ENCODE peak calls at places on chromosomes 7 and 10, in six cellular contexts. One of them, this sample, is unnamed.

GRCh38 chr7:70975816-70976215 is 156.1 kb upstream of the GALNT17 start:
- DNase-seq in OCI-LY7: no peak
- DNase-seq in foreskin keratinocyte: no peak
- DNase-seq in fibroblast of lung: no peak
- DNase-seq in spleen: no peak
- DNase-seq in lung: no peak
- DNase-seq in this sample: no peak

GRCh38 chr10:4426866-4427265 is 399.1 kb upstream of the AKR1E2 start:
- DNase-seq in foreskin keratinocyte: no peak
- DNase-seq in fibroblast of lung: peak
- DNase-seq in lung: no peak
- DNase-seq in OCI-LY7: no peak
- DNase-seq in spleen: no peak
- DNase-seq in this sample: no peak

GRCh38 chr10:124231188-124232135 is 138.1 kb upstream of the CHST15 start:
- DNase-seq in OCI-LY7: peak
- DNase-seq in spleen: no peak
- DNase-seq in lung: no peak
- DNase-seq in foreskin keratinocyte: no peak
- DNase-seq in fibroblast of lung: no peak
- DNase-seq in this sample: no peak

GRCh38 chr7:34109936-34110626 is 204.7 kb downstream of the BMPER start:
- DNase-seq in lung: no peak
- DNase-seq in spleen: no peak
- DNase-seq in OCI-LY7: no peak
- DNase-seq in foreskin keratinocyte: no peak
- DNase-seq in fibroblast of lung: no peak
- DNase-seq in this sample: no peak

GRCh38 chr7:24826662-24827020 is 69.4 kb upstream of the GSDME start:
- DNase-seq in spleen: no peak
- DNase-seq in fibroblast of lung: no peak
- DNase-seq in lung: no peak
- DNase-seq in OCI-LY7: no peak
- DNase-seq in foreskin keratinocyte: peak
- DNase-seq in this sample: no peak

GRCh38 chr10:86747796-86748581 is 8.4 kb upstream of the BMPR1A start:
- DNase-seq in foreskin keratinocyte: no peak
- DNase-seq in OCI-LY7: peak
- DNase-seq in lung: no peak
- DNase-seq in spleen: no peak
- DNase-seq in fibroblast of lung: peak
- DNase-seq in this sample: no peak

GRCh38 chr10:36303896-36304295 is 661.8 kb upstream of the FZD8 start:
- DNase-seq in lung: no peak
- DNase-seq in fibroblast of lung: no peak
- DNase-seq in OCI-LY7: no peak
- DNase-seq in foreskin keratinocyte: peak
- DNase-seq in spleen: no peak
- DNase-seq in this sample: peak

GRCh38 chr7:73891178-73891885 is 30.4 kb downstream of the TMEM270 start:
- DNase-seq in OCI-LY7: no peak
- DNase-seq in foreskin keratinocyte: no peak
- DNase-seq in spleen: no peak
- DNase-seq in lung: no peak
- DNase-seq in fibroblast of lung: no peak
- DNase-seq in this sample: no peak

GRCh38 chr7:151025924-151026671 is 1.8 kb upstream of the ATG9B start:
- DNase-seq in OCI-LY7: no peak
- DNase-seq in lung: no peak
- DNase-seq in foreskin keratinocyte: peak
- DNase-seq in fibroblast of lung: no peak
- DNase-seq in spleen: no peak
- DNase-seq in this sample: peak

GRCh38 chr10:28248092-28248491 is 54.8 kb downstream of the MPP7 start:
- DNase-seq in spleen: no peak
- DNase-seq in foreskin keratinocyte: peak
- DNase-seq in OCI-LY7: no peak
- DNase-seq in fibroblast of lung: peak
- DNase-seq in lung: no peak
- DNase-seq in this sample: peak

GRCh38 chr7:99398891-99399445 is 9.4 kb downstream of the PDAP1 start:
- DNase-seq in OCI-LY7: no peak
- DNase-seq in foreskin keratinocyte: no peak
- DNase-seq in lung: no peak
- DNase-seq in spleen: no peak
- DNase-seq in fibroblast of lung: no peak
- DNase-seq in this sample: no peak

GRCh38 chr10:25130911-25131310 is 43.9 kb upstream of the GPR158 start:
- DNase-seq in spleen: no peak
- DNase-seq in OCI-LY7: no peak
- DNase-seq in fibroblast of lung: no peak
- DNase-seq in lung: no peak
- DNase-seq in foreskin keratinocyte: peak
- DNase-seq in this sample: peak

GRCh38 chr7:83550100-83550499 is 98.8 kb downstream of the SEMA3E start:
- DNase-seq in spleen: no peak
- DNase-seq in foreskin keratinocyte: peak
- DNase-seq in fibroblast of lung: peak
- DNase-seq in OCI-LY7: no peak
- DNase-seq in lung: no peak
- DNase-seq in this sample: peak

GRCh38 chr7:74025146-74025545 is 2.8 kb upstream of the ELN start:
- DNase-seq in fibroblast of lung: no peak
- DNase-seq in spleen: no peak
- DNase-seq in OCI-LY7: no peak
- DNase-seq in foreskin keratinocyte: no peak
- DNase-seq in lung: no peak
- DNase-seq in this sample: no peak

GRCh38 chr7:1541431-1542162 is 11.1 kb downstream of the MAFK start:
- DNase-seq in lung: no peak
- DNase-seq in foreskin keratinocyte: no peak
- DNase-seq in spleen: no peak
- DNase-seq in OCI-LY7: no peak
- DNase-seq in fibroblast of lung: no peak
- DNase-seq in this sample: no peak

GRCh38 chr7:39921505-39922250 is 28.4 kb upstream of the CDK13 start:
- DNase-seq in OCI-LY7: no peak
- DNase-seq in spleen: no peak
- DNase-seq in fibroblast of lung: no peak
- DNase-seq in foreskin keratinocyte: peak
- DNase-seq in lung: no peak
- DNase-seq in this sample: no peak

GRCh38 chr7:47074702-47075153 is 507.2 kb downstream of the TNS3 start:
- DNase-seq in foreskin keratinocyte: no peak
- DNase-seq in fibroblast of lung: peak
- DNase-seq in spleen: no peak
- DNase-seq in OCI-LY7: no peak
- DNase-seq in lung: no peak
- DNase-seq in this sample: no peak

GRCh38 chr7:76129366-76129765 is 72.3 kb upstream of the SRRM3 start:
- DNase-seq in fibroblast of lung: no peak
- DNase-seq in spleen: no peak
- DNase-seq in foreskin keratinocyte: no peak
- DNase-seq in OCI-LY7: no peak
- DNase-seq in lung: no peak
- DNase-seq in this sample: no peak

GRCh38 chr10:31464552-31464951 is 145.5 kb downstream of the ZEB1 start:
- DNase-seq in lung: no peak
- DNase-seq in foreskin keratinocyte: no peak
- DNase-seq in fibroblast of lung: no peak
- DNase-seq in spleen: no peak
- DNase-seq in OCI-LY7: peak
- DNase-seq in this sample: no peak

GRCh38 chr7:17144313-17144712 is 154.1 kb upstream of the AHR start:
- DNase-seq in lung: no peak
- DNase-seq in foreskin keratinocyte: peak
- DNase-seq in spleen: no peak
- DNase-seq in OCI-LY7: no peak
- DNase-seq in fibroblast of lung: no peak
- DNase-seq in this sample: peak

GRCh38 chr7:25307624-25308023 is 79.3 kb upstream of the NPVF start:
- DNase-seq in OCI-LY7: no peak
- DNase-seq in fibroblast of lung: no peak
- DNase-seq in spleen: no peak
- DNase-seq in lung: no peak
- DNase-seq in foreskin keratinocyte: no peak
- DNase-seq in this sample: no peak

GRCh38 chr7:100545636-100546128 is 6.7 kb downstream of the AGFG2 start:
- DNase-seq in fibroblast of lung: peak
- DNase-seq in foreskin keratinocyte: peak
- DNase-seq in lung: no peak
- DNase-seq in spleen: no peak
- DNase-seq in OCI-LY7: peak
- DNase-seq in this sample: peak

GRCh38 chr10:50809596-50809995 is 69.9 kb downstream of the ASAH2B start:
- DNase-seq in OCI-LY7: no peak
- DNase-seq in lung: no peak
- DNase-seq in foreskin keratinocyte: no peak
- DNase-seq in spleen: no peak
- DNase-seq in fibroblast of lung: no peak
- DNase-seq in this sample: no peak

GRCh38 chr10:131070856-131071255 is 240.7 kb downstream of the TCERG1L start:
- DNase-seq in lung: no peak
- DNase-seq in fibroblast of lung: no peak
- DNase-seq in OCI-LY7: no peak
- DNase-seq in spleen: peak
- DNase-seq in foreskin keratinocyte: no peak
- DNase-seq in this sample: no peak

GRCh38 chr10:131067690-131068089 is 243.8 kb downstream of the TCERG1L start:
- DNase-seq in fibroblast of lung: no peak
- DNase-seq in spleen: peak
- DNase-seq in lung: no peak
- DNase-seq in foreskin keratinocyte: no peak
- DNase-seq in OCI-LY7: no peak
- DNase-seq in this sample: no peak

GRCh38 chr10:131068760-131069159 is 242.8 kb downstream of the TCERG1L start:
- DNase-seq in OCI-LY7: no peak
- DNase-seq in spleen: peak
- DNase-seq in foreskin keratinocyte: no peak
- DNase-seq in lung: no peak
- DNase-seq in fibroblast of lung: no peak
- DNase-seq in this sample: no peak

GRCh38 chr10:131065673-131066331 is 245.7 kb downstream of the TCERG1L start:
- DNase-seq in OCI-LY7: no peak
- DNase-seq in lung: no peak
- DNase-seq in spleen: peak
- DNase-seq in foreskin keratinocyte: no peak
- DNase-seq in fibroblast of lung: no peak
- DNase-seq in this sample: no peak

DNA sequence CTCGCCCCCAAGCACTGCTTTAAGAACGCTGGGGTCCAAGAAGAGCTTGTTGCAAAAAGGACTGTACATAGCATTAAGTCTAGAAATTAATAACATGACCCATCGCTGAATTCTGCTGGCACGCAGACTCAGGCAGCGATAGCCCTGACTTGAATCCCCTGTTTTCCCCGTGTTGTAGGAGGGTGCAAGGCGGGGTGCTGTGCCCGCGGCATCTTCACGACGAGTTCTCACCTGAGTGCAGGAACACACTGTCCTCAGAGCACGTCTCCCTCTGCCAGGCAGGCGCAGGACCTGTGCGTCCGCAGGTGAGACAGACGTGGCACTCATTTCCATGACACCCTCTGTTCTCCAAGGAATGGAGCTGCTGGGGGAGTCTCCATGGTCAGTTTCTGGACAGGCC is 243.2 kb downstream of the TCERG1L start:
- DNase-seq in foreskin keratinocyte: no peak
- DNase-seq in spleen: peak
- DNase-seq in OCI-LY7: no peak
- DNase-seq in fibroblast of lung: no peak
- DNase-seq in lung: no peak
- DNase-seq in this sample: no peak
- H3K27ac ChIP-seq in foreskin keratinocyte: no peak
- H3K27ac ChIP-seq in spleen: no peak
- H3K27ac ChIP-seq in OCI-LY7: no peak
- H3K27ac ChIP-seq in fibroblast of lung: no peak
- H3K27ac ChIP-seq in lung: no peak
- H3K27ac ChIP-seq in this sample: no peak

GRCh38 chr10:1100691-1101368 is 44.6 kb downstream of the WDR37 start:
- DNase-seq in spleen: no peak
- DNase-seq in OCI-LY7: no peak
- DNase-seq in foreskin keratinocyte: no peak
- DNase-seq in lung: no peak
- DNase-seq in fibroblast of lung: no peak
- DNase-seq in this sample: no peak
- H3K27ac ChIP-seq in spleen: no peak
- H3K27ac ChIP-seq in OCI-LY7: no peak
- H3K27ac ChIP-seq in foreskin keratinocyte: no peak
- H3K27ac ChIP-seq in lung: no peak
- H3K27ac ChIP-seq in fibroblast of lung: no peak
- H3K27ac ChIP-seq in this sample: no peak

GRCh38 chr7:7207876-7208275 is 25.5 kb downstream of the C1GALT1 start:
- DNase-seq in spleen: no peak
- DNase-seq in fibroblast of lung: peak
- DNase-seq in lung: no peak
- DNase-seq in foreskin keratinocyte: peak
- DNase-seq in OCI-LY7: no peak
- DNase-seq in this sample: peak
- H3K27ac ChIP-seq in spleen: no peak
- H3K27ac ChIP-seq in fibroblast of lung: no peak
- H3K27ac ChIP-seq in lung: no peak
- H3K27ac ChIP-seq in foreskin keratinocyte: peak
- H3K27ac ChIP-seq in OCI-LY7: no peak
- H3K27ac ChIP-seq in this sample: no peak

DNA sequence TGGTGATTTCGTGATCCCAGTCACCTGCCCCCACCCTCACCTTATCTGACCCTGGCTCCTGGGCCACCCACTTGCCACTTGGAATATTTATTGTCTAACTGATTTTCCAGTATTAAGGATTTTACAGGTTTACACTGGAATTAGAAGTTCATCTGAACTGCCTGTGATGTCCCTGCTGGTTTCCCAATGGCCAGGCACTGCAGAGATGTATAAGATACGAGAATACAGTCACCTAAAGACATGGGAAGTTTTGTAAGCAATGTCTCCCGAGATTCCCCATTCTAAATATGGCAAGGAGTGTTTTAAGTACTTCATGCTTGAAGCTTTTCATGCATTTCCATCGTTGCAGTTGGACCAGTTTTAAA is 592.7 kb downstream of the SDK1 start:
- DNase-seq in lung: no peak
- DNase-seq in spleen: no peak
- DNase-seq in fibroblast of lung: no peak
- DNase-seq in foreskin keratinocyte: no peak
- DNase-seq in OCI-LY7: no peak
- DNase-seq in this sample: no peak
- H3K27ac ChIP-seq in lung: no peak
- H3K27ac ChIP-seq in spleen: no peak
- H3K27ac ChIP-seq in fibroblast of lung: no peak
- H3K27ac ChIP-seq in foreskin keratinocyte: no peak
- H3K27ac ChIP-seq in OCI-LY7: no peak
- H3K27ac ChIP-seq in this sample: no peak

This sample was measured in RWPE1.